ENCODE peak calls at places on chromosomes 2 and 18, in nine cellular contexts. One of them, this sample, is unnamed.
A peak's percentile ranks its signal among the peaks of the same experiment; 100 is the strongest.

GRCh38 chr2:25982968-25983280 is 627 bp upstream of the KIF3C start:
- DNase-seq in activated gamma-delta T cell treated with anti-CD3 and anti-CD28 coated beads, Interleukin-2, amount 50 U/mL, for 16 hours: no peak
- DNase-seq in upper lobe of right lung: no peak
- DNase-seq in NCI-H1694 treated with DMSO at 0.1 percent for 48 hours: no peak
- DNase-seq in NCI-H1092: no peak
- DNase-seq in SW 1271: no peak
- DNase-seq in lower lobe of right lung: no peak
- DNase-seq in activated CD4-positive, alpha-beta T cell treated with anti-CD3 and anti-CD28 coated beads, Interleukin-2, amount 50 U/mL, for 1 hour: no peak
- DNase-seq in NCI-H2227 treated with DMSO at 0.1 percent for 48 hours: no peak
- DNase-seq in this sample: no peak

GRCh38 chr2:126482582-126483464 is 173.1 kb upstream of the GYPC start:
- DNase-seq in activated gamma-delta T cell treated with anti-CD3 and anti-CD28 coated beads, Interleukin-2, amount 50 U/mL, for 16 hours: no peak
- DNase-seq in upper lobe of right lung: no peak
- DNase-seq in NCI-H1694 treated with DMSO at 0.1 percent for 48 hours: no peak
- DNase-seq in NCI-H1092: no peak
- DNase-seq in SW 1271: no peak
- DNase-seq in lower lobe of right lung: no peak
- DNase-seq in activated CD4-positive, alpha-beta T cell treated with anti-CD3 and anti-CD28 coated beads, Interleukin-2, amount 50 U/mL, for 1 hour: no peak
- DNase-seq in NCI-H2227 treated with DMSO at 0.1 percent for 48 hours: peak; percentile 14
- DNase-seq in this sample: no peak

GRCh38 chr2:122451040-122451439 is 695.6 kb downstream of the TSN start:
- DNase-seq in activated gamma-delta T cell treated with anti-CD3 and anti-CD28 coated beads, Interleukin-2, amount 50 U/mL, for 16 hours: no peak
- DNase-seq in upper lobe of right lung: no peak
- DNase-seq in NCI-H1694 treated with DMSO at 0.1 percent for 48 hours: peak; percentile 32
- DNase-seq in NCI-H1092: peak; percentile 1
- DNase-seq in SW 1271: no peak
- DNase-seq in lower lobe of right lung: no peak
- DNase-seq in activated CD4-positive, alpha-beta T cell treated with anti-CD3 and anti-CD28 coated beads, Interleukin-2, amount 50 U/mL, for 1 hour: no peak
- DNase-seq in NCI-H2227 treated with DMSO at 0.1 percent for 48 hours: no peak
- DNase-seq in this sample: peak; percentile 2

GRCh38 chr2:127254386-127254981 is 34.4 kb upstream of the CYP27C1 start:
- DNase-seq in activated gamma-delta T cell treated with anti-CD3 and anti-CD28 coated beads, Interleukin-2, amount 50 U/mL, for 16 hours: no peak
- DNase-seq in upper lobe of right lung: no peak
- DNase-seq in NCI-H1694 treated with DMSO at 0.1 percent for 48 hours: no peak
- DNase-seq in NCI-H1092: no peak
- DNase-seq in SW 1271: no peak
- DNase-seq in lower lobe of right lung: no peak
- DNase-seq in activated CD4-positive, alpha-beta T cell treated with anti-CD3 and anti-CD28 coated beads, Interleukin-2, amount 50 U/mL, for 1 hour: no peak
- DNase-seq in NCI-H2227 treated with DMSO at 0.1 percent for 48 hours: no peak
- DNase-seq in this sample: peak; percentile 4

GRCh38 chr18:3051718-3052410 is 38.9 kb upstream of the LPIN2 start:
- DNase-seq in activated gamma-delta T cell treated with anti-CD3 and anti-CD28 coated beads, Interleukin-2, amount 50 U/mL, for 16 hours: no peak
- DNase-seq in upper lobe of right lung: no peak
- DNase-seq in NCI-H1694 treated with DMSO at 0.1 percent for 48 hours: no peak
- DNase-seq in NCI-H1092: no peak
- DNase-seq in SW 1271: no peak
- DNase-seq in lower lobe of right lung: no peak
- DNase-seq in activated CD4-positive, alpha-beta T cell treated with anti-CD3 and anti-CD28 coated beads, Interleukin-2, amount 50 U/mL, for 1 hour: no peak
- DNase-seq in NCI-H2227 treated with DMSO at 0.1 percent for 48 hours: no peak
- DNase-seq in this sample: no peak

GRCh38 chr2:229910832-229911412 is 10.9 kb downstream of the TRIP12 start:
- DNase-seq in activated gamma-delta T cell treated with anti-CD3 and anti-CD28 coated beads, Interleukin-2, amount 50 U/mL, for 16 hours: no peak
- DNase-seq in upper lobe of right lung: no peak
- DNase-seq in NCI-H1694 treated with DMSO at 0.1 percent for 48 hours: no peak
- DNase-seq in NCI-H1092: no peak
- DNase-seq in SW 1271: no peak
- DNase-seq in lower lobe of right lung: no peak
- DNase-seq in activated CD4-positive, alpha-beta T cell treated with anti-CD3 and anti-CD28 coated beads, Interleukin-2, amount 50 U/mL, for 1 hour: peak; percentile 13
- DNase-seq in NCI-H2227 treated with DMSO at 0.1 percent for 48 hours: no peak
- DNase-seq in this sample: no peak

GRCh38 chr18:73235491-73235890 is 367.7 kb upstream of the NETO1 start:
- DNase-seq in activated gamma-delta T cell treated with anti-CD3 and anti-CD28 coated beads, Interleukin-2, amount 50 U/mL, for 16 hours: no peak
- DNase-seq in upper lobe of right lung: no peak
- DNase-seq in NCI-H1694 treated with DMSO at 0.1 percent for 48 hours: no peak
- DNase-seq in NCI-H1092: no peak
- DNase-seq in SW 1271: peak; percentile 76
- DNase-seq in lower lobe of right lung: no peak
- DNase-seq in activated CD4-positive, alpha-beta T cell treated with anti-CD3 and anti-CD28 coated beads, Interleukin-2, amount 50 U/mL, for 1 hour: no peak
- DNase-seq in NCI-H2227 treated with DMSO at 0.1 percent for 48 hours: no peak
- DNase-seq in this sample: peak; percentile 1

GRCh38 chr2:207055254-207055653 is 110.5 kb downstream of the KLF7 start:
- DNase-seq in activated gamma-delta T cell treated with anti-CD3 and anti-CD28 coated beads, Interleukin-2, amount 50 U/mL, for 16 hours: no peak
- DNase-seq in upper lobe of right lung: no peak
- DNase-seq in NCI-H1694 treated with DMSO at 0.1 percent for 48 hours: no peak
- DNase-seq in NCI-H1092: no peak
- DNase-seq in SW 1271: no peak
- DNase-seq in lower lobe of right lung: no peak
- DNase-seq in activated CD4-positive, alpha-beta T cell treated with anti-CD3 and anti-CD28 coated beads, Interleukin-2, amount 50 U/mL, for 1 hour: no peak
- DNase-seq in NCI-H2227 treated with DMSO at 0.1 percent for 48 hours: no peak
- DNase-seq in this sample: no peak

GRCh38 chr2:176461686-176462376 is 192.6 kb downstream of the MTX2 start:
- DNase-seq in activated gamma-delta T cell treated with anti-CD3 and anti-CD28 coated beads, Interleukin-2, amount 50 U/mL, for 16 hours: no peak
- DNase-seq in upper lobe of right lung: no peak
- DNase-seq in NCI-H1694 treated with DMSO at 0.1 percent for 48 hours: no peak
- DNase-seq in NCI-H1092: no peak
- DNase-seq in SW 1271: no peak
- DNase-seq in lower lobe of right lung: no peak
- DNase-seq in activated CD4-positive, alpha-beta T cell treated with anti-CD3 and anti-CD28 coated beads, Interleukin-2, amount 50 U/mL, for 1 hour: no peak
- DNase-seq in NCI-H2227 treated with DMSO at 0.1 percent for 48 hours: no peak
- DNase-seq in this sample: no peak

GRCh38 chr2:59804662-59805258 is 748.7 kb downstream of the BCL11A start:
- DNase-seq in activated gamma-delta T cell treated with anti-CD3 and anti-CD28 coated beads, Interleukin-2, amount 50 U/mL, for 16 hours: no peak
- DNase-seq in upper lobe of right lung: no peak
- DNase-seq in NCI-H1694 treated with DMSO at 0.1 percent for 48 hours: no peak
- DNase-seq in NCI-H1092: peak; percentile 37
- DNase-seq in SW 1271: no peak
- DNase-seq in lower lobe of right lung: no peak
- DNase-seq in activated CD4-positive, alpha-beta T cell treated with anti-CD3 and anti-CD28 coated beads, Interleukin-2, amount 50 U/mL, for 1 hour: no peak
- DNase-seq in NCI-H2227 treated with DMSO at 0.1 percent for 48 hours: peak; percentile 48
- DNase-seq in this sample: no peak

GRCh38 chr18:21163647-21164625 is 52.3 kb upstream of the ROCK1 start:
- DNase-seq in activated gamma-delta T cell treated with anti-CD3 and anti-CD28 coated beads, Interleukin-2, amount 50 U/mL, for 16 hours: no peak
- DNase-seq in upper lobe of right lung: no peak
- DNase-seq in NCI-H1694 treated with DMSO at 0.1 percent for 48 hours: no peak
- DNase-seq in NCI-H1092: no peak
- DNase-seq in SW 1271: no peak
- DNase-seq in lower lobe of right lung: no peak
- DNase-seq in activated CD4-positive, alpha-beta T cell treated with anti-CD3 and anti-CD28 coated beads, Interleukin-2, amount 50 U/mL, for 1 hour: no peak
- DNase-seq in NCI-H2227 treated with DMSO at 0.1 percent for 48 hours: no peak
- DNase-seq in this sample: peak; percentile 87

GRCh38 chr2:212592695-212593094 is 54.1 kb upstream of the ERBB4 start:
- DNase-seq in activated gamma-delta T cell treated with anti-CD3 and anti-CD28 coated beads, Interleukin-2, amount 50 U/mL, for 16 hours: no peak
- DNase-seq in upper lobe of right lung: no peak
- DNase-seq in NCI-H1694 treated with DMSO at 0.1 percent for 48 hours: no peak
- DNase-seq in NCI-H1092: no peak
- DNase-seq in SW 1271: no peak
- DNase-seq in lower lobe of right lung: no peak
- DNase-seq in activated CD4-positive, alpha-beta T cell treated with anti-CD3 and anti-CD28 coated beads, Interleukin-2, amount 50 U/mL, for 1 hour: no peak
- DNase-seq in NCI-H2227 treated with DMSO at 0.1 percent for 48 hours: no peak
- DNase-seq in this sample: no peak

GRCh38 chr18:74682141-74682997 is 84.7 kb downstream of the ZNF407 start:
- DNase-seq in activated gamma-delta T cell treated with anti-CD3 and anti-CD28 coated beads, Interleukin-2, amount 50 U/mL, for 16 hours: no peak
- DNase-seq in upper lobe of right lung: no peak
- DNase-seq in NCI-H1694 treated with DMSO at 0.1 percent for 48 hours: no peak
- DNase-seq in NCI-H1092: no peak
- DNase-seq in SW 1271: no peak
- DNase-seq in lower lobe of right lung: no peak
- DNase-seq in activated CD4-positive, alpha-beta T cell treated with anti-CD3 and anti-CD28 coated beads, Interleukin-2, amount 50 U/mL, for 1 hour: no peak
- DNase-seq in NCI-H2227 treated with DMSO at 0.1 percent for 48 hours: no peak
- DNase-seq in this sample: no peak

GRCh38 chr18:12769644-12770440 is 67.0 kb downstream of the PSMG2 start:
- DNase-seq in activated gamma-delta T cell treated with anti-CD3 and anti-CD28 coated beads, Interleukin-2, amount 50 U/mL, for 16 hours: no peak
- DNase-seq in upper lobe of right lung: no peak
- DNase-seq in NCI-H1694 treated with DMSO at 0.1 percent for 48 hours: no peak
- DNase-seq in NCI-H1092: no peak
- DNase-seq in SW 1271: no peak
- DNase-seq in lower lobe of right lung: no peak
- DNase-seq in activated CD4-positive, alpha-beta T cell treated with anti-CD3 and anti-CD28 coated beads, Interleukin-2, amount 50 U/mL, for 1 hour: no peak
- DNase-seq in NCI-H2227 treated with DMSO at 0.1 percent for 48 hours: no peak
- DNase-seq in this sample: no peak

GRCh38 chr2:216692636-216693413 is 2.5 kb downstream of the IGFBP5 start:
- DNase-seq in activated gamma-delta T cell treated with anti-CD3 and anti-CD28 coated beads, Interleukin-2, amount 50 U/mL, for 16 hours: peak; percentile 43
- DNase-seq in upper lobe of right lung: peak; percentile 74
- DNase-seq in NCI-H1694 treated with DMSO at 0.1 percent for 48 hours: peak; percentile 88
- DNase-seq in NCI-H1092: peak; percentile 88
- DNase-seq in SW 1271: peak; percentile 17
- DNase-seq in lower lobe of right lung: peak; percentile 74
- DNase-seq in activated CD4-positive, alpha-beta T cell treated with anti-CD3 and anti-CD28 coated beads, Interleukin-2, amount 50 U/mL, for 1 hour: peak; percentile 47
- DNase-seq in NCI-H2227 treated with DMSO at 0.1 percent for 48 hours: peak; percentile 95
- DNase-seq in this sample: no peak

GRCh38 chr18:10116574-10116973 is 202.8 kb downstream of the VAPA start:
- DNase-seq in activated gamma-delta T cell treated with anti-CD3 and anti-CD28 coated beads, Interleukin-2, amount 50 U/mL, for 16 hours: no peak
- DNase-seq in upper lobe of right lung: no peak
- DNase-seq in NCI-H1694 treated with DMSO at 0.1 percent for 48 hours: no peak
- DNase-seq in NCI-H1092: no peak
- DNase-seq in SW 1271: no peak
- DNase-seq in lower lobe of right lung: no peak
- DNase-seq in activated CD4-positive, alpha-beta T cell treated with anti-CD3 and anti-CD28 coated beads, Interleukin-2, amount 50 U/mL, for 1 hour: no peak
- DNase-seq in NCI-H2227 treated with DMSO at 0.1 percent for 48 hours: no peak
- DNase-seq in this sample: no peak

GRCh38 chr2:221896505-221897151 is 324.5 kb upstream of the EPHA4 start:
- DNase-seq in activated gamma-delta T cell treated with anti-CD3 and anti-CD28 coated beads, Interleukin-2, amount 50 U/mL, for 16 hours: no peak
- DNase-seq in upper lobe of right lung: no peak
- DNase-seq in NCI-H1694 treated with DMSO at 0.1 percent for 48 hours: no peak
- DNase-seq in NCI-H1092: no peak
- DNase-seq in SW 1271: no peak
- DNase-seq in lower lobe of right lung: no peak
- DNase-seq in activated CD4-positive, alpha-beta T cell treated with anti-CD3 and anti-CD28 coated beads, Interleukin-2, amount 50 U/mL, for 1 hour: no peak
- DNase-seq in NCI-H2227 treated with DMSO at 0.1 percent for 48 hours: peak; percentile 80
- DNase-seq in this sample: peak; percentile 1

GRCh38 chr2:217759991-217760390 is 242.8 kb downstream of the TNS1 start:
- DNase-seq in activated gamma-delta T cell treated with anti-CD3 and anti-CD28 coated beads, Interleukin-2, amount 50 U/mL, for 16 hours: no peak
- DNase-seq in upper lobe of right lung: no peak
- DNase-seq in NCI-H1694 treated with DMSO at 0.1 percent for 48 hours: no peak
- DNase-seq in NCI-H1092: no peak
- DNase-seq in SW 1271: no peak
- DNase-seq in lower lobe of right lung: no peak
- DNase-seq in activated CD4-positive, alpha-beta T cell treated with anti-CD3 and anti-CD28 coated beads, Interleukin-2, amount 50 U/mL, for 1 hour: no peak
- DNase-seq in NCI-H2227 treated with DMSO at 0.1 percent for 48 hours: no peak
- DNase-seq in this sample: no peak

GRCh38 chr2:16925145-16925544 is 259.5 kb upstream of the CYRIA start:
- DNase-seq in activated gamma-delta T cell treated with anti-CD3 and anti-CD28 coated beads, Interleukin-2, amount 50 U/mL, for 16 hours: no peak
- DNase-seq in upper lobe of right lung: no peak
- DNase-seq in NCI-H1694 treated with DMSO at 0.1 percent for 48 hours: no peak
- DNase-seq in NCI-H1092: no peak
- DNase-seq in SW 1271: no peak
- DNase-seq in lower lobe of right lung: no peak
- DNase-seq in activated CD4-positive, alpha-beta T cell treated with anti-CD3 and anti-CD28 coated beads, Interleukin-2, amount 50 U/mL, for 1 hour: no peak
- DNase-seq in NCI-H2227 treated with DMSO at 0.1 percent for 48 hours: no peak
- DNase-seq in this sample: no peak

GRCh38 chr2:18209934-18210639 is 331.6 kb downstream of the KCNS3 start:
- DNase-seq in activated gamma-delta T cell treated with anti-CD3 and anti-CD28 coated beads, Interleukin-2, amount 50 U/mL, for 16 hours: no peak
- DNase-seq in upper lobe of right lung: no peak
- DNase-seq in NCI-H1694 treated with DMSO at 0.1 percent for 48 hours: no peak
- DNase-seq in NCI-H1092: peak; percentile 7
- DNase-seq in SW 1271: no peak
- DNase-seq in lower lobe of right lung: no peak
- DNase-seq in activated CD4-positive, alpha-beta T cell treated with anti-CD3 and anti-CD28 coated beads, Interleukin-2, amount 50 U/mL, for 1 hour: no peak
- DNase-seq in NCI-H2227 treated with DMSO at 0.1 percent for 48 hours: no peak
- DNase-seq in this sample: no peak

GRCh38 chr18:11105463-11105862 is 43.9 kb downstream of the PIEZO2 start:
- DNase-seq in activated gamma-delta T cell treated with anti-CD3 and anti-CD28 coated beads, Interleukin-2, amount 50 U/mL, for 16 hours: no peak
- DNase-seq in upper lobe of right lung: no peak
- DNase-seq in NCI-H1694 treated with DMSO at 0.1 percent for 48 hours: no peak
- DNase-seq in NCI-H1092: no peak
- DNase-seq in SW 1271: no peak
- DNase-seq in lower lobe of right lung: no peak
- DNase-seq in activated CD4-positive, alpha-beta T cell treated with anti-CD3 and anti-CD28 coated beads, Interleukin-2, amount 50 U/mL, for 1 hour: no peak
- DNase-seq in NCI-H2227 treated with DMSO at 0.1 percent for 48 hours: no peak
- DNase-seq in this sample: no peak

GRCh38 chr18:48962857-48963554 is 12.2 kb upstream of the SMAD7 start:
- DNase-seq in activated gamma-delta T cell treated with anti-CD3 and anti-CD28 coated beads, Interleukin-2, amount 50 U/mL, for 16 hours: no peak
- DNase-seq in upper lobe of right lung: no peak
- DNase-seq in NCI-H1694 treated with DMSO at 0.1 percent for 48 hours: no peak
- DNase-seq in NCI-H1092: no peak
- DNase-seq in SW 1271: no peak
- DNase-seq in lower lobe of right lung: no peak
- DNase-seq in activated CD4-positive, alpha-beta T cell treated with anti-CD3 and anti-CD28 coated beads, Interleukin-2, amount 50 U/mL, for 1 hour: no peak
- DNase-seq in NCI-H2227 treated with DMSO at 0.1 percent for 48 hours: no peak
- DNase-seq in this sample: no peak